ENCODE peak calls at places on chromosomes 6 and 20, in six cellular contexts. H is ascending aorta, T is progenitor cell of endocrine pancreas, X is AG09309, A is endothelial cell, V is breast epithelium. L is an unnamed sample.

GRCh38 chr20:53887973-53888372 is 182.4 kb downstream of the BCAS1 start:
- DNase-seq in H (no peak), V (no peak), T (no peak), A (no peak), X (no peak), L (no peak)

GRCh38 chr6:40056865-40057264 is 122.6 kb upstream of the MOCS1 start:
- DNase-seq in V (no peak), T (no peak), X (no peak), A (no peak), H (no peak), L (no peak)

GRCh38 chr6:501891-502601 is 110.5 kb downstream of the IRF4 start:
- DNase-seq in T (no peak), H (no peak), A (no peak), X (no peak), V (no peak), L (peak; percentile 71)

GRCh38 chr6:149881066-149881766 is 16.7 kb downstream of the RAET1E start:
- DNase-seq in X (no peak), T (no peak), H (no peak), A (no peak), V (no peak), L (no peak)

GRCh38 chr6:114446342-114446741 is 103.5 kb upstream of the HS3ST5 start:
- DNase-seq in T (no peak), A (no peak), H (no peak), X (no peak), V (no peak), L (no peak)

GRCh38 chr6:15369838-15370237 is 124.0 kb downstream of the JARID2 start:
- DNase-seq in H (no peak), X (no peak), V (no peak), T (no peak), A (no peak), L (no peak)

GRCh38 chr6:45651301-45651700 is 273.6 kb upstream of the SUPT3H start:
- DNase-seq in X (no peak), H (peak; percentile 46), V (no peak), A (no peak), T (no peak), L (no peak)

GRCh38 chr20:63234693-63235398 is 859 bp upstream of the BIRC7 start:
- DNase-seq in A (peak; percentile 58), H (no peak), T (peak; percentile 51), V (no peak), X (no peak), L (peak; percentile 64)

GRCh38 chr6:34544052-34544604 is 12.0 kb downstream of the SPDEF start:
- DNase-seq in X (no peak), A (no peak), V (no peak), T (no peak), H (no peak), L (no peak)

GRCh38 chr6:80132942-80133517 is 26.6 kb downstream of the BCKDHB start:
- DNase-seq in H (peak; percentile 67), T (no peak), X (peak; percentile 51), A (peak; percentile 44), V (no peak), L (no peak)

GRCh38 chr20:37071481-37071911 is 24.3 kb downstream of the RBL1 start:
- DNase-seq in V (no peak), A (no peak), T (no peak), H (no peak), X (peak; percentile 18), L (no peak)

GRCh38 chr20:50029697-50030428 is 47.1 kb downstream of the SNAI1 start:
- DNase-seq in V (no peak), A (no peak), X (peak; percentile 87), T (no peak), H (peak; percentile 93), L (no peak)

GRCh38 chr6:112205521-112206458 is 48.6 kb downstream of the LAMA4 start:
- DNase-seq in V (no peak), H (no peak), X (no peak), T (no peak), A (no peak), L (no peak)

GRCh38 chr6:24009319-24009718 is 116.7 kb upstream of the NRSN1 start:
- DNase-seq in T (no peak), H (no peak), V (no peak), X (no peak), A (no peak), L (no peak)

GRCh38 chr6:81718126-81718525 is 34.4 kb downstream of the TENT5A start:
- DNase-seq in H (no peak), V (no peak), A (no peak), X (no peak), T (no peak), L (no peak)

GRCh38 chr6:13451181-13451700 is 36.2 kb downstream of the GFOD1 start:
- DNase-seq in H (peak; percentile 45), X (no peak), A (no peak), V (no peak), T (no peak), L (no peak)

GRCh38 chr20:20083796-20084195 is 31.5 kb downstream of the CFAP61 start:
- DNase-seq in V (no peak), H (no peak), A (no peak), T (no peak), X (no peak), L (peak; percentile 41)

GRCh38 chr6:70398783-70399730 is 14.3 kb upstream of the FAM135A start:
- DNase-seq in V (no peak), T (no peak), H (no peak), A (no peak), X (no peak), L (no peak)

DNA sequence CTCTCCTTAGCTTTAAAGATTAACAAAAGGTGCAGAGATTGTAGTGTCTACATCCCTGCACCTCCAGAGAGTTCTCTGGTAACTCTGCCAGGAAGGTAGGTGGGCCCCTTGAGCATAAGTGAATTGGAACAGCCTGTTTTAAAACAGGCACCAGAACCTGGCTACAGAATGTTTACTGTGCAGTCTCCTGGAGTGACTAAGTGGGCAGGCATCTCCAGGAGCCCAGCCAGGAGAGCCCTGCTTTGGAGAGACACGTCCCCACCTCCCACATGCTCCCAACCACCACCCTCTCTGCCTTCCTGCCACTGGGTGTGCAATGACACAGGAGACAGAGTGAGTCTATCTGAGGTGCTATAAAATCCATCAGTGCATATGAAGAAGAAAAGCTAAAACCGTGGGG is 110.3 kb upstream of the EYA4 start:
- DNase-seq in A (no peak), T (no peak), X (no peak), H (no peak), V (peak; percentile 56), L (no peak)
- TF ChIP-seq CTCF in A (no peak), T (no peak), X (no peak), H (no peak), V (no peak), L (no peak)

DNA sequence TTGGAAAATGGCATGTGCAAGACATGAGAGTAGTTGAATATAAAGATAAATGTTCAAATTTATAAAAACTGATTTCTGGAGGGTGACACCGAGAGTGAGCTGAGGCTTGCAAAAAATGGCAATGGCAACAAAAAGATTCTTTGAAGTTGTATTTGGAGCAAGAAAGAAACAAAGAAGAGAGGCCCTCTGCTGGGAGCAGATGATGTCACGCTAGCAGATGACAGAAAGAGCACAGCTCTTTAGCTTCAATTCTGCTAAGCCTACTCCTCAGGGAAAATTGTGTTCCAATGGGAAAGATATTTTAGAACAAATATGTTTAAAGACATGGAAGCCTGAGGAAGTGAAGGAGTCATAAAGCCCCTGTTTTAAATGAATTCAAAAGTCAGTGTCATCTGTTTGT is 125.3 kb upstream of the NOX3 start:
- DNase-seq in X (no peak), V (no peak), T (no peak), H (no peak), A (no peak), L (no peak)
- TF ChIP-seq CTCF in X (peak; percentile 5), V (no peak), T (no peak), H (no peak), A (no peak), L (no peak)

DNA sequence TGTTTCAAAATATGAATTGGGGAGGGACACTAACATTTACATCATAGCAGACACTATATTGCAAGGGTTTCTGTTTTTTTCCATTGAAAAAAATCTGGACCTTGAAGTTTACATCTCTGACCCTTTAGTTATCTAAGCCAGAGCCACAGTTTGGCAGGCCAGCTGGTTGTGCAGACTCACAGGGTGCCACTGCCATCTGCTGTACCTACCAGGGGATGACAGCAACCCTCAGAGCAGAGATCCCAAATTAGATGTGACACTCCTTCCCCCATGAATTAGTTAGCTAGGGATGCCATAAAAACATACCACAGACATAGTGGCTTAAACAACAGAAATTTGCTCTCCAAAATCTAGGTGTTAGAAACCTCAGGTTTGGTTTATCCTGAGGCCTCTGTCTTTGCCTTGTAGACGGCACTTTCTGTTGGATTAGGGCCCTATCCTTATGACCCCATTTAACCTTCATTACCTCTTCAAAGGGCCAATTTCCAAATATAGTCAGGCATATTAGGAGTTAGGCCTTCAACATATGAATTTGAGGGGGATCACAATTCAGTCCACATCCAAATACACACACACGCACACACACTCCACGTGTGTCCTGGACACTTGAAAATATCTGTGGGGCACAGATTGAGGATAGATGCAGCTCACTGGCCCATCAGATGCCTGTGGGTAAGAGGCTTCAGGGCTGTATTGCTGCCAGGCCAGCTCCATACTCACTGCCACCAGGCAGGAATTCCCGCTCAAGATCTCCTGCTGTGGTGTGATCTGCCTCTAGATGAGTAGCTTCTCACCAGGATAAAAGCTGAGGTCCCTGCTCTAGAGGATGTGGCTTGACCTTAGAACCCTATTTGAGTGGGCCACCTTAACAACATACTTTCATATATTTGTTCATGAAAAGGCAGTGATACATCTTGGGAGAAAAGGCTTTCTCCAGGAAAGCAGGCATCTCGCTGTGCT is 166.1 kb upstream of the RNF217 start:
- DNase-seq in H (no peak), X (no peak), V (peak; percentile 21), T (peak; percentile 26), A (peak; percentile 46), L (no peak)
- TF ChIP-seq CTCF in H (no peak), X (no peak), V (peak; percentile 14), T (peak; percentile 75), A (peak; percentile 41), L (no peak)

GRCh38 chr6:152099816-152100618 is 292.5 kb downstream of the ESR1 start:
- DNase-seq in V (no peak), X (no peak), H (peak; percentile 73), T (no peak), A (no peak), L (no peak)

GRCh38 chr6:152098683-152099082 is 291.2 kb downstream of the ESR1 start:
- DNase-seq in A (no peak), V (no peak), T (no peak), H (no peak), X (no peak), L (no peak)

GRCh38 chr6:152094992-152095592 is 287.6 kb downstream of the ESR1 start:
- DNase-seq in X (peak; percentile 99), V (peak; percentile 79), H (peak; percentile 94), T (no peak), A (no peak), L (no peak)

GRCh38 chr6:152094276-152094675 is 286.8 kb downstream of the ESR1 start:
- DNase-seq in X (no peak), A (no peak), T (no peak), H (no peak), V (no peak), L (no peak)

GRCh38 chr6:152096863-152097496 is 289.5 kb downstream of the ESR1 start:
- DNase-seq in V (no peak), X (peak; percentile 84), A (no peak), H (no peak), T (no peak), L (no peak)
- TF ChIP-seq CTCF in V (no peak), X (no peak), A (no peak), H (peak; percentile 17), T (no peak), L (no peak)

DNA sequence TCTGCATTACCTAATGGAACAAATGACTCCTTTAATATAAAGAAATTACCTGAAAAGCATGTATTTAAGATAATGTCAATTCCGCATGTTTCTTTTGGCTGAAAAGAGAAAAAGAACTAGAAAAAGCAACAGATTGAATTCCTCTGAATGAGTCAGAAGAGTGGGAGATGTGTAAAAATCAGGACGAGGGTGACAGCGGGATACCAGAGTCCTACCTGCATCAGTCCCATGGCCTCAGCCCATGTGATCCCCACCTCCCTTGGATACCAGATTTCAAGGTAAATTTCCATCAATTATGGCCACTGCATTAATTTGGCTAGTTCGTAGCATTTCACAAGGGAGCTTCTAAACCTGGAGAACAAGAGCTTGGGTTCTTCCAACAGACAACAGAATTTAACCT is 10.0 kb upstream of the MOXD1 start:
- DNase-seq in X (no peak), T (no peak), H (no peak), A (no peak), V (no peak), L (no peak)
- TF ChIP-seq CTCF in X (no peak), T (no peak), H (no peak), A (no peak), V (no peak), L (no peak)

L was measured in GM13976.